ENCODE peak calls at places on chromosomes 2 and 18, in nine cellular contexts. T is pancreas; N is Ammon's horn; E is A549; U is activated naive CD4-positive, alpha-beta T cell treated with anti-CD3 and anti-CD28 coated beads, Interleukin-2, amount 50 U/mL, for 16 hours; Q is left cardiac atrium; R is stomach; A is astrocyte; Y is stimulated activated CD4-positive, alpha-beta T cell treated with anti-CD3 and anti-CD28 coated beads, TNF-alpha, amount 100 ng/mL, for 48 hours. G is an unnamed sample.
A peak's percentile ranks its signal among the peaks of the same experiment; 100 is the strongest.

GRCh38 chr2:55088400-55088799 is 38.1 kb upstream of the RTN4 start:
- DNase-seq in T (no peak), N (no peak), E (no peak), U (no peak), Q (no peak), R (no peak), A (no peak), Y (no peak), G (no peak)

GRCh38 chr18:49228182-49228581 is 232.3 kb downstream of the DYM start:
- DNase-seq in T (no peak), N (no peak), E (no peak), U (no peak), Q (no peak), R (no peak), A (no peak), Y (no peak), G (no peak)

GRCh38 chr18:57649536-57650495 is 28.2 kb upstream of the NARS1 start:
- DNase-seq in T (no peak), N (peak; percentile 20), E (peak; percentile 40), U (no peak), Q (no peak), R (no peak), A (peak; percentile 63), Y (no peak), G (no peak)

GRCh38 chr2:71777946-71778345 is 324.6 kb downstream of the DYSF start:
- DNase-seq in T (no peak), N (no peak), E (no peak), U (no peak), Q (no peak), R (no peak), A (no peak), Y (no peak), G (no peak)

GRCh38 chr2:211367711-211368110 is 811.3 kb downstream of the CPS1 start:
- DNase-seq in T (no peak), N (no peak), E (no peak), U (no peak), Q (no peak), R (no peak), A (peak; percentile 39), Y (no peak), G (no peak)

GRCh38 chr2:98912221-98912851 is 23.7 kb downstream of the CRACDL start:
- DNase-seq in T (peak; percentile 67), N (peak; percentile 86), E (peak; percentile 56), U (no peak), Q (peak; percentile 67), R (peak; percentile 66), A (peak; percentile 92), Y (no peak), G (no peak)

GRCh38 chr2:242031481-242032019 is 162.0 kb downstream of the RTP5 start:
- DNase-seq in T (no peak), N (no peak), E (no peak), U (peak; percentile 34), Q (no peak), R (no peak), A (peak; percentile 96), Y (peak; percentile 11), G (no peak)

GRCh38 chr2:227115761-227116160 is 48.2 kb downstream of the COL4A4 start:
- DNase-seq in T (no peak), N (no peak), E (no peak), U (no peak), Q (no peak), R (no peak), A (no peak), Y (no peak), G (no peak)

GRCh38 chr2:128396500-128396891 is 77.8 kb upstream of the HS6ST1 start:
- DNase-seq in T (peak; percentile 1), N (no peak), E (no peak), U (no peak), Q (no peak), R (peak; percentile 5), A (peak; percentile 4), Y (no peak), G (no peak)

GRCh38 chr18:69387181-69387580 is 13.5 kb upstream of the DOK6 start:
- DNase-seq in T (no peak), N (no peak), E (no peak), U (no peak), Q (no peak), R (no peak), A (no peak), Y (no peak), G (no peak)

GRCh38 chr2:23420840-23421476 is 36.0 kb downstream of the KLHL29 start:
- DNase-seq in T (no peak), N (no peak), E (no peak), U (no peak), Q (no peak), R (no peak), A (no peak), Y (no peak), G (no peak)

GRCh38 chr2:203741566-203741965 is 35.1 kb downstream of the CD28 start:
- DNase-seq in T (no peak), N (no peak), E (no peak), U (no peak), Q (no peak), R (no peak), A (no peak), Y (no peak), G (no peak)

GRCh38 chr2:65142515-65142914 is 12.6 kb upstream of the RAB1A start:
- DNase-seq in T (no peak), N (peak; percentile 64), E (no peak), U (no peak), Q (no peak), R (no peak), A (no peak), Y (no peak), G (no peak)

GRCh38 chr2:52391576-52391975 is 1359.6 kb upstream of the NRXN1 start:
- DNase-seq in T (no peak), N (no peak), E (no peak), U (no peak), Q (no peak), R (no peak), A (no peak), Y (no peak), G (no peak)

GRCh38 chr18:22086973-22087372 is 82.4 kb upstream of the GATA6 start:
- DNase-seq in T (no peak), N (no peak), E (no peak), U (no peak), Q (no peak), R (no peak), A (no peak), Y (no peak), G (no peak)

GRCh38 chr18:74613390-74613789 is 15.7 kb downstream of the ZNF407 start:
- DNase-seq in T (no peak), N (no peak), E (no peak), U (no peak), Q (no peak), R (no peak), A (no peak), Y (no peak), G (no peak)

GRCh38 chr18:10332452-10332851 is 122.0 kb upstream of the APCDD1 start:
- DNase-seq in T (no peak), N (no peak), E (no peak), U (no peak), Q (no peak), R (no peak), A (no peak), Y (no peak), G (no peak)

GRCh38 chr2:133326651-133327397 is 241.4 kb downstream of the NCKAP5 start:
- DNase-seq in T (no peak), N (peak; percentile 13), E (peak; percentile 64), U (no peak), Q (no peak), R (no peak), A (peak; percentile 92), Y (no peak), G (no peak)

GRCh38 chr18:805008-805754 is 6.9 kb downstream of the YES1 start:
- DNase-seq in T (no peak), N (no peak), E (no peak), U (no peak), Q (no peak), R (no peak), A (no peak), Y (no peak), G (no peak)

GRCh38 chr2:32611366-32611765 is 16.5 kb upstream of the TTC27 start:
- DNase-seq in T (no peak), N (no peak), E (no peak), U (no peak), Q (no peak), R (no peak), A (no peak), Y (no peak), G (no peak)

GRCh38 chr18:67862069-67862468 is 345.5 kb upstream of the DSEL start:
- DNase-seq in T (no peak), N (no peak), E (no peak), U (no peak), Q (no peak), R (no peak), A (peak; percentile 48), Y (no peak), G (no peak)

GRCh38 chr2:66995636-66996035 is 401.5 kb upstream of the ETAA1 start:
- DNase-seq in T (no peak), N (no peak), E (no peak), U (no peak), Q (no peak), R (no peak), A (no peak), Y (no peak), G (no peak)

GRCh38 chr2:43848174-43848573 is 9.4 kb downstream of the ABCG8 start:
- DNase-seq in T (no peak), N (no peak), E (no peak), U (no peak), Q (no peak), R (no peak), A (no peak), Y (no peak), G (no peak)

GRCh38 chr2:95047629-95048510 is 22.4 kb downstream of the MAL start:
- DNase-seq in T (no peak), N (no peak), E (no peak), U (no peak), Q (no peak), R (peak; percentile 72), A (no peak), Y (no peak), G (no peak)

GRCh38 chr2:86185517-86186212 is 9.6 kb downstream of the IMMT start:
- DNase-seq in T (no peak), N (no peak), E (no peak), U (no peak), Q (no peak), R (no peak), A (no peak), Y (no peak), G (no peak)

GRCh38 chr18:46324087-46324486 is 219.9 kb downstream of the HAUS1 start:
- DNase-seq in T (no peak), N (no peak), E (no peak), U (no peak), Q (no peak), R (no peak), A (no peak), Y (no peak), G (no peak)

GRCh38 chr2:105910497-105911238 is 166.0 kb downstream of the NCK2 start:
- DNase-seq in T (no peak), N (peak; percentile 55), E (no peak), U (no peak), Q (no peak), R (no peak), A (no peak), Y (no peak), G (no peak)

GRCh38 chr2:145140658-145141057 is 620.7 kb upstream of the ZEB2 start:
- DNase-seq in T (no peak), N (no peak), E (no peak), U (no peak), Q (no peak), R (no peak), A (no peak), Y (no peak), G (no peak)

GRCh38 chr18:58572181-58572580 is 56.7 kb downstream of the ALPK2 start:
- DNase-seq in T (no peak), N (no peak), E (no peak), U (no peak), Q (no peak), R (no peak), A (peak; percentile 98), Y (no peak), G (no peak)

GRCh38 chr2:224360801-224361251 is 41.1 kb downstream of the FAM124B start:
- DNase-seq in T (no peak), N (no peak), E (no peak), U (no peak), Q (no peak), R (no peak), A (peak; percentile 27), Y (no peak), G (no peak)

GRCh38 chr2:189982777-189983394 is 79.6 kb downstream of the MSTN start:
- DNase-seq in T (no peak), N (no peak), E (peak; percentile 8), U (no peak), Q (no peak), R (no peak), A (no peak), Y (no peak), G (no peak)

G was measured in psoas muscle.